ENCODE peak calls at places on chromosome 1, in eight cellular contexts. V is NCI-H2029, Y is brain microvascular endothelial cell, I is heart right ventricle, T is HFFc6, Z is cardiac fibroblast, R is WTC11, U is sigmoid colon. S is an unnamed sample.

GRCh38 chr1:17274186-17275170 is 25.6 kb downstream of the PADI3 start:
- DNase-seq in V (no peak), Y (peak), I (no peak), T (peak), Z (peak), R (peak), U (peak), S (no peak)

GRCh38 chr1:43887748-43888147 is 45.9 kb upstream of the ARTN start:
- DNase-seq in V (no peak), Y (no peak), I (no peak), T (no peak), Z (no peak), R (no peak), U (no peak), S (no peak)

GRCh38 chr1:116311756-116312691 is 61.0 kb upstream of the ATP1A1 start:
- DNase-seq in V (peak), Y (no peak), I (no peak), T (no peak), Z (no peak), R (no peak), U (no peak), S (peak)

GRCh38 chr1:180188103-180188506 is 33.4 kb downstream of the QSOX1 start:
- DNase-seq in V (no peak), Y (peak), I (no peak), T (peak), Z (peak), R (peak), U (no peak), S (no peak)

GRCh38 chr1:231040019-231040799 is at the start of gene FAM89A:
- DNase-seq in V (no peak), Y (no peak), I (peak), T (no peak), Z (no peak), R (peak), U (peak), S (no peak)

GRCh38 chr1:7538849-7539771 is 232.0 kb upstream of the VAMP3 start:
- DNase-seq in V (no peak), Y (no peak), I (no peak), T (no peak), Z (no peak), R (peak), U (no peak), S (no peak)

GRCh38 chr1:224528900-224529299 is 87.2 kb upstream of the CNIH3 start:
- DNase-seq in V (no peak), Y (peak), I (no peak), T (peak), Z (peak), R (no peak), U (no peak), S (peak)

GRCh38 chr1:116508090-116508983 is 62.5 kb downstream of the CD58 start:
- DNase-seq in V (no peak), Y (no peak), I (no peak), T (no peak), Z (no peak), R (no peak), U (no peak), S (peak)

GRCh38 chr1:22635436-22635835 is 992 bp upstream of the C1QA start:
- DNase-seq in V (no peak), Y (no peak), I (no peak), T (no peak), Z (no peak), R (no peak), U (no peak), S (no peak)

GRCh38 chr1:22776051-22776611 is 65.5 kb downstream of the EPHB2 start:
- DNase-seq in V (no peak), Y (no peak), I (no peak), T (peak), Z (no peak), R (no peak), U (no peak), S (no peak)

GRCh38 chr1:3171761-3172160 is 102.8 kb downstream of the PRDM16 start:
- DNase-seq in V (no peak), Y (no peak), I (no peak), T (no peak), Z (no peak), R (no peak), U (no peak), S (no peak)

GRCh38 chr1:184865831-184866230 is 108.5 kb downstream of the NIBAN1 start:
- DNase-seq in V (no peak), Y (no peak), I (no peak), T (no peak), Z (no peak), R (no peak), U (no peak), S (no peak)

GRCh38 chr1:55947446-55947845 is 631.9 kb downstream of the PLPP3 start:
- DNase-seq in V (no peak), Y (no peak), I (no peak), T (no peak), Z (no peak), R (no peak), U (no peak), S (no peak)

GRCh38 chr1:227273557-227273956 is 44.7 kb downstream of the CDC42BPA start:
- DNase-seq in V (no peak), Y (no peak), I (no peak), T (no peak), Z (peak), R (no peak), U (no peak), S (no peak)

S was measured in esophagus muscularis mucosa.